ENCODE peak calls at places on chromosomes 12 and 14, in nine cellular contexts. N, J, A, X, C, M, R, G and B are unnamed samples.

GRCh38 chr14:75877884-75878283 is 103.9 kb downstream of the TGFB3 start:
- DNase-seq in X (no peak), C (no peak), N (no peak), G (no peak), R (peak), J (no peak), M (no peak), A (no peak), B (no peak)

GRCh38 chr14:20215196-20215595 is 8.3 kb upstream of the OR11H6 start:
- DNase-seq in C (no peak), X (no peak), J (no peak), M (no peak), A (no peak), R (no peak), G (no peak), N (no peak), B (no peak)

GRCh38 chr12:64965920-64966319 is 141.5 kb downstream of the TBC1D30 start:
- DNase-seq in A (no peak), N (no peak), C (no peak), G (no peak), J (no peak), R (no peak), X (no peak), M (no peak), B (no peak)

GRCh38 chr12:67671892-67672291 is 23.3 kb downstream of the DYRK2 start:
- DNase-seq in A (no peak), G (no peak), X (no peak), J (no peak), R (no peak), C (no peak), N (no peak), M (no peak), B (no peak)

GRCh38 chr14:100747021-100747586 is 20.4 kb downstream of the DLK1 start:
- DNase-seq in R (peak), G (no peak), N (no peak), J (no peak), M (no peak), A (peak), C (no peak), X (no peak), B (peak)

GRCh38 chr12:27868165-27868564 is 88.1 kb upstream of the MANSC4 start:
- DNase-seq in N (no peak), G (no peak), A (peak), M (no peak), J (no peak), C (no peak), R (no peak), X (no peak), B (no peak)

GRCh38 chr14:50615566-50615965 is 52.5 kb downstream of the SAV1 start:
- DNase-seq in M (peak), N (no peak), C (no peak), A (no peak), R (no peak), G (no peak), J (no peak), X (peak), B (no peak)

GRCh38 chr14:70897475-70897874 is 9.8 kb upstream of the PCNX1 start:
- DNase-seq in C (no peak), R (no peak), N (no peak), M (no peak), A (peak), J (no peak), G (no peak), X (no peak), B (no peak)

GRCh38 chr14:72779679-72780078 is 114.2 kb downstream of the DPF3 start:
- DNase-seq in A (no peak), G (no peak), C (no peak), X (no peak), N (peak), J (no peak), R (no peak), M (no peak), B (no peak)

GRCh38 chr14:103031566-103031911 is 25.8 kb downstream of the CDC42BPB start:
- DNase-seq in A (no peak), J (no peak), G (no peak), M (no peak), N (no peak), C (no peak), R (no peak), X (no peak), B (no peak)

GRCh38 chr12:56880416-56881035 is 53.7 kb downstream of the SDR9C7 start:
- DNase-seq in J (no peak), C (no peak), X (no peak), R (no peak), N (no peak), M (no peak), G (no peak), A (no peak), B (no peak)